ENCODE peak calls at places on chromosome 22, in nine cellular contexts. One of them, this sample, is unnamed.

GRCh38 chr22:22752556-22753477 is 108.4 kb downstream of the GGTLC2 start:
- DNase-seq in AG09309: peak; percentile 21
- DNase-seq in dorsolateral prefrontal cortex: no peak
- DNase-seq in Peyer's patch: no peak
- DNase-seq in cardiac fibroblast: peak; percentile 75
- DNase-seq in Panc1: no peak
- DNase-seq in HL-60: peak; percentile 61
- DNase-seq in kidney: peak; percentile 77
- DNase-seq in gastrocnemius medialis: peak; percentile 15
- DNase-seq in this sample: no peak

GRCh38 chr22:44436656-44437492 is 61.2 kb downstream of the RTL6 start:
- DNase-seq in AG09309: no peak
- DNase-seq in dorsolateral prefrontal cortex: no peak
- DNase-seq in Peyer's patch: no peak
- DNase-seq in cardiac fibroblast: no peak
- DNase-seq in Panc1: no peak
- DNase-seq in HL-60: no peak
- DNase-seq in kidney: peak; percentile 48
- DNase-seq in gastrocnemius medialis: no peak
- DNase-seq in this sample: no peak

GRCh38 chr22:17655289-17655688 is 16.7 kb downstream of the BCL2L13 start:
- DNase-seq in AG09309: no peak
- DNase-seq in dorsolateral prefrontal cortex: no peak
- DNase-seq in Peyer's patch: no peak
- DNase-seq in cardiac fibroblast: peak; percentile 41
- DNase-seq in Panc1: no peak
- DNase-seq in HL-60: peak; percentile 95
- DNase-seq in kidney: no peak
- DNase-seq in gastrocnemius medialis: no peak
- DNase-seq in this sample: no peak

GRCh38 chr22:38930512-38930911 is 26.9 kb upstream of the APOBEC3A start:
- DNase-seq in AG09309: no peak
- DNase-seq in dorsolateral prefrontal cortex: no peak
- DNase-seq in Peyer's patch: no peak
- DNase-seq in cardiac fibroblast: no peak
- DNase-seq in Panc1: no peak
- DNase-seq in HL-60: no peak
- DNase-seq in kidney: no peak
- DNase-seq in gastrocnemius medialis: no peak
- DNase-seq in this sample: no peak

GRCh38 chr22:36619797-36620390 is 83.7 kb downstream of the CACNG2 start:
- DNase-seq in AG09309: no peak
- DNase-seq in dorsolateral prefrontal cortex: no peak
- DNase-seq in Peyer's patch: no peak
- DNase-seq in cardiac fibroblast: no peak
- DNase-seq in Panc1: no peak
- DNase-seq in HL-60: no peak
- DNase-seq in kidney: no peak
- DNase-seq in gastrocnemius medialis: no peak
- DNase-seq in this sample: no peak

GRCh38 chr22:25120761-25121212 is 78.9 kb upstream of the CRYBB3 start:
- DNase-seq in AG09309: no peak
- DNase-seq in dorsolateral prefrontal cortex: no peak
- DNase-seq in Peyer's patch: no peak
- DNase-seq in cardiac fibroblast: no peak
- DNase-seq in Panc1: no peak
- DNase-seq in HL-60: no peak
- DNase-seq in kidney: peak; percentile 85
- DNase-seq in gastrocnemius medialis: no peak
- DNase-seq in this sample: no peak

GRCh38 chr22:43213066-43213465 is 26.1 kb upstream of the TTLL12 start:
- DNase-seq in AG09309: no peak
- DNase-seq in dorsolateral prefrontal cortex: no peak
- DNase-seq in Peyer's patch: no peak
- DNase-seq in cardiac fibroblast: no peak
- DNase-seq in Panc1: no peak
- DNase-seq in HL-60: no peak
- DNase-seq in kidney: peak; percentile 50
- DNase-seq in gastrocnemius medialis: no peak
- DNase-seq in this sample: no peak

GRCh38 chr22:20807315-20807752 is 33.4 kb downstream of the SERPIND1 start:
- DNase-seq in AG09309: peak; percentile 87
- DNase-seq in dorsolateral prefrontal cortex: peak; percentile 74
- DNase-seq in Peyer's patch: no peak
- DNase-seq in cardiac fibroblast: peak; percentile 68
- DNase-seq in Panc1: peak; percentile 38
- DNase-seq in HL-60: no peak
- DNase-seq in kidney: no peak
- DNase-seq in gastrocnemius medialis: no peak
- DNase-seq in this sample: no peak

GRCh38 chr22:47602732-47603131 is 840.3 kb downstream of the TBC1D22A start:
- DNase-seq in AG09309: no peak
- DNase-seq in dorsolateral prefrontal cortex: no peak
- DNase-seq in Peyer's patch: no peak
- DNase-seq in cardiac fibroblast: no peak
- DNase-seq in Panc1: no peak
- DNase-seq in HL-60: no peak
- DNase-seq in kidney: no peak
- DNase-seq in gastrocnemius medialis: no peak
- DNase-seq in this sample: no peak

GRCh38 chr22:49297286-49297870 is 530.3 kb downstream of the BRD1 start:
- DNase-seq in AG09309: no peak
- DNase-seq in dorsolateral prefrontal cortex: no peak
- DNase-seq in Peyer's patch: no peak
- DNase-seq in cardiac fibroblast: no peak
- DNase-seq in Panc1: no peak
- DNase-seq in HL-60: no peak
- DNase-seq in kidney: no peak
- DNase-seq in gastrocnemius medialis: no peak
- DNase-seq in this sample: no peak

GRCh38 chr22:48498526-48499331 is 1328.9 kb downstream of the BRD1 start:
- DNase-seq in AG09309: no peak
- DNase-seq in dorsolateral prefrontal cortex: no peak
- DNase-seq in Peyer's patch: no peak
- DNase-seq in cardiac fibroblast: no peak
- DNase-seq in Panc1: no peak
- DNase-seq in HL-60: no peak
- DNase-seq in kidney: peak; percentile 51
- DNase-seq in gastrocnemius medialis: no peak
- DNase-seq in this sample: no peak

GRCh38 chr22:24201681-24202590 is 20.6 kb downstream of the SUSD2 start:
- DNase-seq in AG09309: no peak
- DNase-seq in dorsolateral prefrontal cortex: no peak
- DNase-seq in Peyer's patch: no peak
- DNase-seq in cardiac fibroblast: no peak
- DNase-seq in Panc1: no peak
- DNase-seq in HL-60: no peak
- DNase-seq in kidney: peak; percentile 18
- DNase-seq in gastrocnemius medialis: no peak
- DNase-seq in this sample: no peak

GRCh38 chr22:28105988-28106387 is 186.9 kb upstream of the PITPNB start:
- DNase-seq in AG09309: no peak
- DNase-seq in dorsolateral prefrontal cortex: no peak
- DNase-seq in Peyer's patch: no peak
- DNase-seq in cardiac fibroblast: no peak
- DNase-seq in Panc1: no peak
- DNase-seq in HL-60: no peak
- DNase-seq in kidney: no peak
- DNase-seq in gastrocnemius medialis: no peak
- DNase-seq in this sample: no peak

GRCh38 chr22:44455963-44456358 is 42.1 kb downstream of the RTL6 start:
- DNase-seq in AG09309: no peak
- DNase-seq in dorsolateral prefrontal cortex: no peak
- DNase-seq in Peyer's patch: peak; percentile 0
- DNase-seq in cardiac fibroblast: no peak
- DNase-seq in Panc1: no peak
- DNase-seq in HL-60: no peak
- DNase-seq in kidney: no peak
- DNase-seq in gastrocnemius medialis: no peak
- DNase-seq in this sample: no peak

GRCh38 chr22:31659246-31659645 is 2.8 kb downstream of the PISD start:
- DNase-seq in AG09309: no peak
- DNase-seq in dorsolateral prefrontal cortex: no peak
- DNase-seq in Peyer's patch: no peak
- DNase-seq in cardiac fibroblast: no peak
- DNase-seq in Panc1: no peak
- DNase-seq in HL-60: no peak
- DNase-seq in kidney: no peak
- DNase-seq in gastrocnemius medialis: no peak
- DNase-seq in this sample: no peak

GRCh38 chr22:31661851-31662667 is at the start of gene PISD:
- DNase-seq in AG09309: peak; percentile 62
- DNase-seq in dorsolateral prefrontal cortex: peak; percentile 95
- DNase-seq in Peyer's patch: peak; percentile 98
- DNase-seq in cardiac fibroblast: peak; percentile 94
- DNase-seq in Panc1: peak; percentile 78
- DNase-seq in HL-60: peak; percentile 96
- DNase-seq in kidney: peak; percentile 98
- DNase-seq in gastrocnemius medialis: peak; percentile 87
- DNase-seq in this sample: peak; percentile 96

GRCh38 chr22:31662668-31663037 is 638 bp upstream of the PISD start:
- DNase-seq in AG09309: no peak
- DNase-seq in dorsolateral prefrontal cortex: no peak
- DNase-seq in Peyer's patch: no peak
- DNase-seq in cardiac fibroblast: no peak
- DNase-seq in Panc1: no peak
- DNase-seq in HL-60: no peak
- DNase-seq in kidney: no peak
- DNase-seq in gastrocnemius medialis: no peak
- DNase-seq in this sample: no peak
- H3K4me3 ChIP-seq in AG09309: peak overlapping the region; percentile 87
- H3K4me3 ChIP-seq in dorsolateral prefrontal cortex: peak overlapping the region; percentile 80
- H3K4me3 ChIP-seq in Peyer's patch: peak overlapping the region; percentile 89
- H3K4me3 ChIP-seq in cardiac fibroblast: peak overlapping the region; percentile 72
- H3K4me3 ChIP-seq in Panc1: peak overlapping the region; percentile 78
- H3K4me3 ChIP-seq in HL-60: peak overlapping the region; percentile 88
- H3K4me3 ChIP-seq in kidney: peak overlapping the region; percentile 94
- H3K4me3 ChIP-seq in gastrocnemius medialis: peak overlapping the region; percentile 95
- H3K4me3 ChIP-seq in this sample: peak overlapping the region; percentile 92

DNA sequence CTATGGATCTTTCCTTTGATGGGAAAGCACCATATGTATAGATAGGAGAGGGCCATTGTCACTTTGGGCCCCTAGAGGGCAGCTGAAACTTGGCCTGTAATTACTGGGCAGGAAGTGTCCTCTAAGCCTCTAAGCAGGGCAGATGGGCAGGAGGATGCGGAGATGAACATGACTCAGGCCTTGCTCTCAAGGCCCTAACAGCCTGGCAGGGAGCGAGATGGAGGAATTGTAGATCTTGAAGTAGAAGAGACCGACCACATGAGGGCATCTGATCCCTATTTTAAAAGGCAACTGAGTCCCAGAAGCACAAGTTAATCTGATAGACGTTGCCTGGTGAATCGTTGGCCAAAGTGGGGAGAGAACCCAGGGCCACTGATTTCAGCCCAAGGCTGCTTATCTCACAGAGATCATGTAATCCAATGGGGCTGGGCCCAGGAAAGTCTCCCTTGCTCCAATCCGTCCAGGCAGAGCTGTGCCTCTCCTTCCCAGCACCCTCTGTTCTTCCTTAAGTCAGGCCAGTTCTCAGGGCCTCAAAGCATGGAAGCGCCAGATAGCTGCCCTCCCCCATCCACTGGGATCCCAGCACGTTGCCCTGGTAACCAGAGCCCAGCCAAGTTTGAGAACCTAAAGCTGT is 2.5 kb upstream of the SEPTIN3 start:
- DNase-seq in AG09309: peak; percentile 86
- DNase-seq in dorsolateral prefrontal cortex: peak; percentile 58
- DNase-seq in Peyer's patch: no peak
- DNase-seq in cardiac fibroblast: peak; percentile 87
- DNase-seq in Panc1: peak; percentile 48
- DNase-seq in HL-60: peak; percentile 70
- DNase-seq in kidney: no peak
- DNase-seq in gastrocnemius medialis: no peak
- DNase-seq in this sample: peak; percentile 53
- TF ChIP-seq CTCF in AG09309: peak; percentile 57
- TF ChIP-seq CTCF in dorsolateral prefrontal cortex: peak; percentile 57
- TF ChIP-seq CTCF in Peyer's patch: no peak
- TF ChIP-seq CTCF in cardiac fibroblast: peak; percentile 40
- TF ChIP-seq CTCF in Panc1: no peak
- TF ChIP-seq CTCF in HL-60: peak; percentile 23
- TF ChIP-seq CTCF in kidney: peak; percentile 38
- TF ChIP-seq CTCF in gastrocnemius medialis: peak; percentile 18
- TF ChIP-seq CTCF in this sample: peak; percentile 50

DNA sequence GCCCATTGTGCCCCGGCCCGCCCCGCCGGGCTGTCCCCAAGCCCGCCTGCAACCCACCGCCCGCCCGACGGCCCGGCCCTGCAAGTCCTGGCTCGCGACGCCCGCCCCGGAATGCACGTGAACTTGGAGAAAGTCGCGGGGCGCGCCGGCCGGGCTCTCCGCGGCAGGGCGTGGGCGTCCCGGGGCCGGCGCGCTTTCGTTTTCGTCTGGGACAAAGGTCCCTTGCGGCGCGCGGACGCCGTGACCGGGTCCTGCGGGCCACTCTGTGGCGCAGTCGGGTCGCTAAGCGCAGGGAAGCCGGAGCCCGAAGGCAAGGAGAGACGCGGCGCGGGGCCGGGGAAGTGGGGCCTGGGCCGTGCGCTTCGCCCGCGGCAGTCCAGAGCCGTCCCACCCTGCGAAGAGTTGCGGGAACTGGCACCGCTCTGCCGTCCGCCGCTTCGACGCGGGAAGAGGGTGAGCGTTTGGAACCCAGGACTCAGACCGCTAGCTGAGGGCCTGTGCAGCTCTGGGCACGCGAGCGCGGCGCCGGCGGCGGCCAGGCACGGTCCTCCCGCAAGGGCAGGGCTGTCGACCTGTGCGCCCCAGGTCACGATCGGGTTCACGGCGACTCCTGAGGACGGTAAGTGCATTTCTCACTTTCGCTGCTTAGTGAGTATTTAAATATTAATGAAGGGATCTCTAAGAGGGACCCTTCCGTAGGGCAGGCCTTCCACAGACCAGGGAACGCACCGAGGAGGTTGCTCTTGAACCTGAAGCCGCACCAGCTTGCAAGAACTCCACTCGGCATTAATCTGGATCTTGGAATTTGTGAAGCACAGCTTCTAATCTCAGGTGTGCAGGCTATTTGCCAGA is 78.1 kb upstream of the PPARA start:
- DNase-seq in AG09309: no peak
- DNase-seq in dorsolateral prefrontal cortex: peak; percentile 10
- DNase-seq in Peyer's patch: peak; percentile 92
- DNase-seq in cardiac fibroblast: peak; percentile 67
- DNase-seq in Panc1: no peak
- DNase-seq in HL-60: peak; percentile 50
- DNase-seq in kidney: peak; percentile 92
- DNase-seq in gastrocnemius medialis: no peak
- DNase-seq in this sample: peak; percentile 79
- H3K4me3 ChIP-seq in AG09309: peak overlapping the region; percentile 96
- H3K4me3 ChIP-seq in dorsolateral prefrontal cortex: peak overlapping the region; percentile 94
- H3K4me3 ChIP-seq in Peyer's patch: peak overlapping the region; percentile 74
- H3K4me3 ChIP-seq in cardiac fibroblast: peak overlapping the region; percentile 72
- H3K4me3 ChIP-seq in Panc1: peak overlapping the region; percentile 90
- H3K4me3 ChIP-seq in HL-60: peak overlapping the region; percentile 71
- H3K4me3 ChIP-seq in kidney: peak overlapping the region; percentile 81
- H3K4me3 ChIP-seq in gastrocnemius medialis: peak overlapping the region; percentile 78
- H3K4me3 ChIP-seq in this sample: peak overlapping the region; percentile 88

DNA sequence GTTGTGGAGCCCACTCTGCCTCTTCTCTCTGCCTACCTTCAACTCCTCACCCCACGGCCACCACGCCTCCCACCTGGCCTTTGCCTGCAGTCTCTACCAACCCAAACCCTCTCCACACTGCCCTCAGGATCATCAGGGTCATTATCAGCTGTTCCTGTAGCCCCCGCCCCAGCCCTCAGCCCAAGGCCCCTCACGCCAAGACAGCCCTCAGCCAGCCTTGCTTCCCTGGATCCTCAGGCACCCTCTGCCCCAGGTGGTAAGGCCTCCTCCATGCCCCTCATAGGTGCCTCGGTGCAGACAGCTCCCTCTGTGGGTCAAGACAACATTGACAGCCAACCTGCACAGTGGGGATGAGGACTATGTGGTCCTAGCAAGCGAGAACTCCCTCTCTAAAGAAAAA is 1.7 kb downstream of the SBF1 start:
- DNase-seq in AG09309: no peak
- DNase-seq in dorsolateral prefrontal cortex: no peak
- DNase-seq in Peyer's patch: no peak
- DNase-seq in cardiac fibroblast: no peak
- DNase-seq in Panc1: peak; percentile 15
- DNase-seq in HL-60: peak; percentile 30
- DNase-seq in kidney: peak; percentile 61
- DNase-seq in gastrocnemius medialis: no peak
- DNase-seq in this sample: no peak
- TF ChIP-seq CTCF in AG09309: peak; percentile 30
- TF ChIP-seq CTCF in dorsolateral prefrontal cortex: no peak
- TF ChIP-seq CTCF in Peyer's patch: no peak
- TF ChIP-seq CTCF in cardiac fibroblast: peak; percentile 31
- TF ChIP-seq CTCF in Panc1: no peak
- TF ChIP-seq CTCF in HL-60: no peak
- TF ChIP-seq CTCF in kidney: peak; percentile 9
- TF ChIP-seq CTCF in gastrocnemius medialis: no peak
- TF ChIP-seq CTCF in this sample: peak; percentile 74

This sample was measured in GM06990.